ENCODE peak calls at places on chromosome X, in eight cellular contexts. R, V, Q, W, P, X, L and B are unnamed samples.

GRCh38 chrX:120380699-120381098 is 18.8 kb downstream of the ATP1B4 start:
- DNase-seq in R (no peak), V (no peak), Q (no peak), W (no peak), P (no peak), X (peak; percentile 17), L (no peak), B (no peak)

GRCh38 chrX:80812176-80812575 is 2.5 kb upstream of the BRWD3 start:
- DNase-seq in R (peak; percentile 4), V (no peak), Q (peak; percentile 44), W (no peak), P (peak; percentile 42), X (peak; percentile 20), L (peak; percentile 5), B (peak; percentile 26)

GRCh38 chrX:121987163-121987562 is 939.8 kb downstream of the GLUD2 start:
- DNase-seq in R (no peak), V (no peak), Q (no peak), W (no peak), P (no peak), X (no peak), L (no peak), B (no peak)

GRCh38 chrX:68254738-68255645 is 178.3 kb downstream of the OPHN1 start:
- DNase-seq in R (no peak), V (no peak), Q (no peak), W (no peak), P (no peak), X (no peak), L (no peak), B (no peak)

GRCh38 chrX:154074199-154074598 is 23.3 kb downstream of the MECP2 start:
- DNase-seq in R (no peak), V (no peak), Q (peak; percentile 18), W (no peak), P (no peak), X (no peak), L (no peak), B (no peak)

GRCh38 chrX:133185119-133185518 is 33.0 kb downstream of the TFDP3 start:
- DNase-seq in R (no peak), V (no peak), Q (no peak), W (no peak), P (no peak), X (peak; percentile 32), L (no peak), B (no peak)

GRCh38 chrX:20542072-20542471 is 275.4 kb upstream of the RPS6KA3 start:
- DNase-seq in R (no peak), V (no peak), Q (no peak), W (no peak), P (no peak), X (no peak), L (no peak), B (no peak)

GRCh38 chrX:139448996-139449395 is 81.5 kb upstream of the F9 start:
- DNase-seq in R (no peak), V (no peak), Q (no peak), W (no peak), P (no peak), X (no peak), L (no peak), B (no peak)

GRCh38 chrX:150635952-150636351 is 57.2 kb upstream of the MTMR1 start:
- DNase-seq in R (no peak), V (peak; percentile 10), Q (no peak), W (no peak), P (no peak), X (no peak), L (no peak), B (no peak)

GRCh38 chrX:70324326-70324725 is 34.4 kb downstream of the KIF4A start:
- DNase-seq in R (no peak), V (no peak), Q (no peak), W (no peak), P (no peak), X (no peak), L (no peak), B (no peak)

GRCh38 chrX:7170903-7171302 is 22.9 kb upstream of the PUDP start:
- DNase-seq in R (peak; percentile 9), V (no peak), Q (peak; percentile 34), W (no peak), P (no peak), X (peak; percentile 8), L (no peak), B (no peak)

GRCh38 chrX:149283853-149284252 is 221.3 kb downstream of the IDS start:
- DNase-seq in R (no peak), V (no peak), Q (no peak), W (no peak), P (no peak), X (no peak), L (no peak), B (no peak)

GRCh38 chrX:132426695-132427281 is 62.0 kb downstream of the MBNL3 start:
- DNase-seq in R (no peak), V (peak; percentile 3), Q (no peak), W (no peak), P (no peak), X (no peak), L (no peak), B (no peak)

GRCh38 chrX:151396042-151396826 is 772 bp upstream of the VMA21 start:
- DNase-seq in R (peak; percentile 14), V (peak; percentile 0), Q (no peak), W (peak; percentile 56), P (no peak), X (no peak), L (peak; percentile 4), B (peak; percentile 45)

GRCh38 chrX:9622128-9622527 is 143.5 kb downstream of the GPR143 start:
- DNase-seq in R (no peak), V (no peak), Q (no peak), W (no peak), P (no peak), X (no peak), L (no peak), B (no peak)

GRCh38 chrX:74924449-74925209 is 623 bp downstream of the NEXMIF start:
- DNase-seq in R (no peak), V (no peak), Q (peak; percentile 28), W (peak; percentile 68), P (no peak), X (peak; percentile 63), L (no peak), B (peak; percentile 48)

GRCh38 chrX:40003982-40004535 is 93.7 kb downstream of the BCOR start:
- DNase-seq in R (no peak), V (no peak), Q (no peak), W (no peak), P (no peak), X (no peak), L (no peak), B (no peak)

GRCh38 chrX:8726031-8726652 is 5.8 kb downstream of the ANOS1 start:
- DNase-seq in R (no peak), V (no peak), Q (no peak), W (no peak), P (peak; percentile 40), X (no peak), L (no peak), B (no peak)

GRCh38 chrX:139720979-139721378 is 13.0 kb upstream of the MCF2 start:
- DNase-seq in R (no peak), V (no peak), Q (no peak), W (no peak), P (no peak), X (no peak), L (no peak), B (no peak)

GRCh38 chrX:96576358-96576757 is 108.3 kb upstream of the DIAPH2 start:
- DNase-seq in R (no peak), V (no peak), Q (no peak), W (no peak), P (no peak), X (no peak), L (no peak), B (no peak)

GRCh38 chrX:100830143-100830542 is 10.0 kb downstream of the CSTF2 start:
- DNase-seq in R (no peak), V (no peak), Q (no peak), W (no peak), P (no peak), X (no peak), L (no peak), B (no peak)

DNA sequence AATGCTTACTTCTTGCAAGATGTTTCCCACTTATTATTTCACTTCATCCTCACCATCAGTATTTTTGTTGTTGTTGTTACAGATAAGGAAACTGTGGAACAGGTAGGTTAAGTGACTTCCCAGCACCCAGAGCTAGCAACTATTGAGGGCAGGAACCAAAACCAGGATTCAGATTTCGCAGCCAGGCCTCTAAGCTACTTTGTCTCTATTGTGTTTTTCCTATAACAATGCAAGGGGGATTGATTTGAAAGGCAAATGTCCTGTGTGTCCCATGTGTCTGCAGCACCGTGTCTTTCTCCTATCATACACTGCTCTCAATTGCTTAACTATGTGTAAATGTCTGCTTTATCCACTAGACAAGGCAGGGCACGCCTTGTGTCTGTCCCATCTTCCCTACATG is 121.3 kb upstream of the FAM9C start:
- DNase-seq in R (no peak), V (no peak), Q (no peak), W (no peak), P (no peak), X (no peak), L (no peak), B (no peak)
- H3K27ac ChIP-seq in R (no peak overlapping the region), V (no peak overlapping the region), Q (no peak overlapping the region), W (peak overlapping the region; percentile 52), P (no peak overlapping the region), X (no peak overlapping the region), L (no peak overlapping the region), B (no peak overlapping the region)

DNA sequence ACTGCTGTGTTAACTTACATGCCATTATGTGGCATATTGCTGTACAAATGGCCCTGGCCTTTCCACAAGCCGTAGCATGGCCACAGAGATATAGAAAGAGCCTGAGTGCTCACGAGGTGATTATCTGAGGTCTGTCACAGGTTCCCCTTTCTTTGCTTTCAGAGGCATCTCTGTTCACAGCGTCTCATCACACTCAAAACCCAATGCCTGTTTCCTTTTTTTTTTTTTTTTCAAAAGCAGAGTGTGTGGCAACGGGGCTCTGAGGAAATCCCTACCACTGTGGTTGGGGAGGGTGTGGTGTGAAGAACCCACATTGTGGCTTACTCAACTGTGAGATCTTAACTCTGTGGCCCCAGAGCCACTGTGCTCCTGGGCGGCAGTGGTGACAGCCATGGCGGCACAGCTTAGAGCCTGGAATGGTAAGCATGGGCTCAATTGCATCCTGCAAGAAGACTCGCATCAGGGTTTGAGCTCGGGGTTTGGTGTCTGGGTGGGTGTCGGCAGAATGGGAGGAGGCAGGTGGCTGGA is 30.8 kb downstream of the RTL5 start:
- DNase-seq in R (peak; percentile 58), V (no peak), Q (no peak), W (peak; percentile 57), P (no peak), X (no peak), L (no peak), B (no peak)
- H3K27ac ChIP-seq in R (no peak overlapping the region), V (no peak overlapping the region), Q (no peak overlapping the region), W (no peak overlapping the region), P (no peak overlapping the region), X (no peak overlapping the region), L (no peak overlapping the region), B (peak overlapping the region; percentile 19)

GRCh38 chrX:49073641-49074575 is at the start of gene PRAF2:
- DNase-seq in R (peak; percentile 83), V (peak; percentile 61), Q (peak; percentile 92), W (peak; percentile 96), P (peak; percentile 90), X (peak; percentile 93), L (peak; percentile 89), B (peak; percentile 92)
- H3K27ac ChIP-seq in R (peak within 1 kb of the TSS; percentile 81), V (peak within 1 kb of the TSS; percentile 80), Q (peak within 1 kb of the TSS; percentile 65), W (peak within 1 kb of the TSS; percentile 79), P (peak within 1 kb of the TSS; percentile 76), X (peak within 1 kb of the TSS; percentile 87), L (peak within 1 kb of the TSS; percentile 68), B (peak within 1 kb of the TSS; percentile 77)

DNA sequence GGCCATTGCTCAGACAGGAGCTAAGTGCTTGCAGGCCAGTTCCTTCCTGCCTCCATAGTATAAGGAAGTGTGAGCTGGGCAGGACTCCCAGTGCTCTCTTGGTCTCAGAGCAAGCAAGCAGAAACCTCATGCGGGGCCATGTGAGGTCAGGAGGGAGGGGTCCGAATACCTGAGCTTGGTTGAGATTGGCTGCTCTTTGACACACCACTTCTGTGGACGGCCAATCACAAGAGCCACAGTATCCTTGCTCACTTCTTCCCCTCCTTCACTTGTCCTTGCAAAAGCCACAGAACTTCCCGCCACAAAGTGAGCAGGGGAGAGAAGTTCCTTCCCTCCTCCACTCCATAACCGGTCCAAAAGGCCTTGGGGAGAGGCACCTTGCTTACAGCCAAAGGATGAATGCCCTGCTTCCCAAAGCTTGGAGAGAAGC is 56.7 kb downstream of the PRPS1 start:
- DNase-seq in R (no peak), V (no peak), Q (peak; percentile 55), W (peak; percentile 78), P (no peak), X (peak; percentile 58), L (peak; percentile 84), B (peak; percentile 76)
- H3K27ac ChIP-seq in R (no peak overlapping the region), V (no peak overlapping the region), Q (no peak overlapping the region), W (peak overlapping the region; percentile 91), P (no peak overlapping the region), X (peak overlapping the region; percentile 77), L (peak overlapping the region; percentile 40), B (no peak overlapping the region)